ENCODE peak calls at places on chromosome 10, in ten cellular contexts. A is mesenchymal stem cell; J is upper lobe of left lung; W is breast epithelium; D is H1; Y is IMR-90; C is aorta; R is Panc1; G is CD8-positive, alpha-beta memory T cell; Q is heart right ventricle. B is an unnamed sample.

GRCh38 chr10:67697646-67698245 is 1.8 kb upstream of the CTNNA3 start:
- DNase-seq in A (peak; percentile 45), Y (peak; percentile 56), G (no peak), Q (peak; percentile 10), W (no peak), J (no peak), C (no peak), R (peak; percentile 35), D (no peak), B (no peak)

GRCh38 chr10:22252286-22252800 is 34.5 kb upstream of the EBLN1 start:
- DNase-seq in R (no peak), C (peak; percentile 73), G (peak; percentile 16), D (no peak), W (peak; percentile 32), J (peak; percentile 38), Y (no peak), Q (peak; percentile 61), A (peak; percentile 17), B (peak; percentile 81)

GRCh38 chr10:77832243-77832642 is 94.3 kb downstream of the DLG5 start:
- DNase-seq in W (peak; percentile 61), A (no peak), R (no peak), C (no peak), Q (no peak), Y (no peak), J (peak; percentile 40), G (peak; percentile 32), D (no peak), B (no peak)

GRCh38 chr10:110664483-110665420 is 20.6 kb downstream of the RBM20 start:
- DNase-seq in R (peak; percentile 64), Y (peak; percentile 96), A (peak; percentile 96), C (no peak), Q (no peak), J (no peak), D (no peak), G (no peak), W (no peak), B (no peak)

GRCh38 chr10:87723500-87723899 is 63.8 kb downstream of the PAPSS2 start:
- DNase-seq in C (no peak), Y (peak; percentile 43), R (no peak), D (no peak), W (no peak), Q (no peak), J (no peak), A (no peak), G (no peak), B (no peak)

GRCh38 chr10:65394898-65395297 is 1530.9 kb upstream of the LRRTM3 start:
- DNase-seq in J (no peak), Y (no peak), G (no peak), R (no peak), A (peak; percentile 63), Q (no peak), C (no peak), D (no peak), W (no peak), B (no peak)

GRCh38 chr10:132432176-132432540 is 35.2 kb downstream of the PWWP2B start:
- DNase-seq in Q (no peak), J (no peak), Y (no peak), W (no peak), R (no peak), A (no peak), D (no peak), G (no peak), C (no peak), B (no peak)

GRCh38 chr10:116104210-116104932 is 168.6 kb downstream of the GFRA1 start:
- DNase-seq in D (no peak), G (no peak), R (no peak), Q (no peak), Y (no peak), W (no peak), A (no peak), C (no peak), J (no peak), B (no peak)

GRCh38 chr10:60731134-60731883 is 47.0 kb upstream of the CDK1 start:
- DNase-seq in J (peak; percentile 44), G (no peak), C (no peak), W (no peak), Q (no peak), R (no peak), Y (no peak), A (peak; percentile 56), D (no peak), B (no peak)

DNA sequence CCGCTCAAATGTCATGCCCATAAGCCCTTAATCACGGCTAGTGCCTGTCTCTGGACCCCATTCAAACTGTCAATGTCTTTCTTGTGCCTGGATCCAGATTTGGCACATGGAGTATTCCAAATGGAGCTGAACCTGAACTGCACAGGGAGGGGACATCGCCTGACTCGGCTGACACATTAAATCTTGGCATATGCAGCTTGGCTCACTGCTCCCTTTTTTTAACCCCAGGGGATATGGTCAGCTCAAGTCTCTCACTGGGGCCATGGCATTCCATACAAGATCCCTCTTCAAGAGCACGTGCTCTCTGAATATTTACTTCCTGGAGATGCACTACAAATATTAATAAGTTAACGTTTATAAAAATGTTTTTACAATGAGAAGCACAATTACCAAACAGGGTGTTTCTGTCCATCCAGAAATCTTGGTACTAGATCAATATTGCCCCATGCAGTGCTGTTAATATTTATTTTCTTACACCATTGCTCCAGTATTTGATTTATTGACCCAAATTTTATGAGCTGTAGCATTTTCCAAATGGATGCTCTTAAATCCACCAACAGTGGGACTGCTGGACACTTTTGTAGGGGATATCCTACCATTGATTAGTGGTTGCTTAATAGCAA is 57.4 kb downstream of the FGFR2 start:
- DNase-seq in J (no peak), Y (no peak), R (no peak), A (no peak), W (no peak), G (no peak), C (no peak), D (no peak), Q (no peak), B (no peak)
- H3K27ac ChIP-seq in J (no peak overlapping the region), Y (no peak overlapping the region), R (no peak overlapping the region), A (peak overlapping the region; percentile 65), W (no peak overlapping the region), G (no peak overlapping the region), C (no peak overlapping the region), D (peak overlapping the region; percentile 1), Q (no peak overlapping the region), B (no peak overlapping the region)

GRCh38 chr10:124087672-124088634 is 5.4 kb downstream of the CHST15 start:
- DNase-seq in A (no peak), G (no peak), J (peak; percentile 86), C (no peak), D (no peak), W (no peak), Y (no peak), R (no peak), Q (no peak), B (peak; percentile 41)

GRCh38 chr10:124085680-124086079 is 7.7 kb downstream of the CHST15 start:
- DNase-seq in C (no peak), R (no peak), J (no peak), Q (no peak), Y (no peak), W (no peak), D (no peak), A (no peak), G (no peak), B (no peak)

GRCh38 chr10:124084693-124085092 is 8.7 kb downstream of the CHST15 start:
- DNase-seq in J (no peak), Q (no peak), C (no peak), G (no peak), R (no peak), W (no peak), Y (no peak), A (no peak), D (no peak), B (no peak)

GRCh38 chr10:124086787-124087671 is 6.4 kb downstream of the CHST15 start:
- DNase-seq in G (no peak), Y (no peak), W (no peak), R (no peak), J (no peak), C (no peak), D (no peak), A (no peak), Q (no peak), B (peak; percentile 37)

GRCh38 chr10:124086097-124086710 is 7.2 kb downstream of the CHST15 start:
- DNase-seq in C (no peak), R (no peak), J (no peak), A (no peak), Q (no peak), Y (no peak), D (no peak), G (no peak), W (no peak), B (no peak)
- H3K27ac ChIP-seq in C (no peak overlapping the region), R (no peak overlapping the region), J (no peak overlapping the region), A (no peak overlapping the region), Q (no peak overlapping the region), Y (no peak overlapping the region), D (no peak overlapping the region), G (no peak overlapping the region), W (peak overlapping the region; percentile 7), B (peak overlapping the region; percentile 28)

DNA sequence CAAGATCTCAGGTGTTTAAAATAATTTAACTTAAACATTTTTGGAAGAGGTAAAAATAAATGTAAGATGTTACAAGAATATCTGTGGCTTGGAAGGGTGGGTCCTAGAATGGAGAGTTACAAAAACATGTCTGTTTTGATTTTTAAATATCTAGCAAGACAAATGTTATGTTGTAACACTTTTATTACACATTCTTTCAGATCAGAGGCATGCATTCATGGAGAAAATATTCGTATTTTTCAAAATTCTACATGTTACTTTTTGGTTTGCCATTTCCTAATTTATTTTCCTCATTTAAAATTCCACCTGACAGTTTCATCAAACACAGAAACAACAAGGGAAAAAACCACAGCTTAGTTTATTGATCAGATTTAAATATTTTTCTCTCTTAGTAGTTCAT is 10.0 kb downstream of the WBP1L start:
- DNase-seq in R (no peak), Y (no peak), A (no peak), G (no peak), D (no peak), Q (no peak), C (no peak), W (no peak), J (no peak), B (no peak)
- H3K27ac ChIP-seq in R (peak overlapping the region; percentile 75), Y (no peak overlapping the region), A (peak overlapping the region; percentile 46), G (no peak overlapping the region), D (no peak overlapping the region), Q (peak overlapping the region; percentile 67), C (peak overlapping the region; percentile 92), W (peak overlapping the region; percentile 83), J (peak overlapping the region; percentile 72), B (no peak overlapping the region)

GRCh38 chr10:75205908-75206307 is 4.7 kb upstream of the VDAC2 start:
- DNase-seq in Y (no peak), R (no peak), Q (no peak), A (no peak), W (no peak), D (no peak), G (no peak), C (no peak), J (no peak), B (no peak)

GRCh38 chr10:75197906-75198305 is 12.7 kb upstream of the VDAC2 start:
- DNase-seq in W (no peak), D (no peak), G (no peak), J (no peak), Y (no peak), R (no peak), Q (no peak), A (no peak), C (no peak), B (no peak)

GRCh38 chr10:75201793-75202307 is 8.7 kb upstream of the VDAC2 start:
- DNase-seq in Y (no peak), W (no peak), A (no peak), G (no peak), R (no peak), C (no peak), Q (no peak), D (no peak), J (no peak), B (no peak)

GRCh38 chr10:75203724-75204123 is 6.9 kb upstream of the VDAC2 start:
- DNase-seq in A (no peak), Q (peak; percentile 40), Y (no peak), G (no peak), W (no peak), R (no peak), J (no peak), C (no peak), D (no peak), B (no peak)

GRCh38 chr10:75202321-75203096 is 8.1 kb upstream of the VDAC2 start:
- DNase-seq in R (no peak), Q (peak; percentile 78), W (no peak), A (peak; percentile 49), J (peak; percentile 56), G (no peak), C (peak; percentile 86), D (no peak), Y (peak; percentile 70), B (peak; percentile 59)
- H3K27ac ChIP-seq in R (no peak overlapping the region), Q (peak overlapping the region; percentile 61), W (no peak overlapping the region), A (no peak overlapping the region), J (peak overlapping the region; percentile 34), G (no peak overlapping the region), C (peak overlapping the region; percentile 25), D (no peak overlapping the region), Y (peak overlapping the region; percentile 23), B (no peak overlapping the region)

B was measured in ovary.